ENCODE peak calls at places on chromosome 7, in eight cellular contexts. One of them, this sample, is unnamed. For H3K4me1 and H3K9me3, the result is how much of the 10 kb centered on the place peaks cover.

GRCh38 chr7:107441576-107442422 is 28.1 kb upstream of the GPR22 start:
- DNase-seq in neural progenitor cell: no peak
- DNase-seq in adipocyte: no peak
- DNase-seq in CD4-positive, CD25-positive, alpha-beta regulatory T cell: no peak
- DNase-seq in tibial artery: no peak
- DNase-seq in psoas muscle: no peak
- DNase-seq in esophagus squamous epithelium: no peak
- DNase-seq in body of pancreas: no peak
- DNase-seq in this sample: no peak

GRCh38 chr7:23590529-23590928 is 6.7 kb upstream of the CCDC126 start:
- DNase-seq in neural progenitor cell: no peak
- DNase-seq in adipocyte: no peak
- DNase-seq in CD4-positive, CD25-positive, alpha-beta regulatory T cell: no peak
- DNase-seq in tibial artery: no peak
- DNase-seq in psoas muscle: no peak
- DNase-seq in esophagus squamous epithelium: no peak
- DNase-seq in body of pancreas: no peak
- DNase-seq in this sample: no peak

GRCh38 chr7:156402255-156402654 is 238.3 kb upstream of the RNF32 start:
- DNase-seq in neural progenitor cell: no peak
- DNase-seq in adipocyte: no peak
- DNase-seq in CD4-positive, CD25-positive, alpha-beta regulatory T cell: no peak
- DNase-seq in tibial artery: no peak
- DNase-seq in psoas muscle: no peak
- DNase-seq in esophagus squamous epithelium: no peak
- DNase-seq in body of pancreas: no peak
- DNase-seq in this sample: no peak

GRCh38 chr7:110839866-110840265 is 251.1 kb upstream of the LRRN3 start:
- DNase-seq in neural progenitor cell: peak
- DNase-seq in adipocyte: peak
- DNase-seq in CD4-positive, CD25-positive, alpha-beta regulatory T cell: no peak
- DNase-seq in tibial artery: no peak
- DNase-seq in psoas muscle: no peak
- DNase-seq in esophagus squamous epithelium: no peak
- DNase-seq in body of pancreas: peak
- DNase-seq in this sample: peak

GRCh38 chr7:140230517-140230861 is 53.7 kb upstream of the KDM7A start:
- DNase-seq in neural progenitor cell: peak
- DNase-seq in adipocyte: peak
- DNase-seq in CD4-positive, CD25-positive, alpha-beta regulatory T cell: peak
- DNase-seq in tibial artery: no peak
- DNase-seq in psoas muscle: peak
- DNase-seq in esophagus squamous epithelium: peak
- DNase-seq in body of pancreas: peak
- DNase-seq in this sample: peak

GRCh38 chr7:44288811-44289340 is 36.5 kb downstream of the CAMK2B start:
- DNase-seq in neural progenitor cell: no peak
- DNase-seq in adipocyte: no peak
- DNase-seq in CD4-positive, CD25-positive, alpha-beta regulatory T cell: no peak
- DNase-seq in tibial artery: peak
- DNase-seq in psoas muscle: no peak
- DNase-seq in esophagus squamous epithelium: no peak
- DNase-seq in body of pancreas: peak
- DNase-seq in this sample: peak

GRCh38 chr7:45233249-45233775 is 75.7 kb downstream of the RAMP3 start:
- DNase-seq in neural progenitor cell: no peak
- DNase-seq in adipocyte: no peak
- DNase-seq in CD4-positive, CD25-positive, alpha-beta regulatory T cell: no peak
- DNase-seq in tibial artery: no peak
- DNase-seq in psoas muscle: no peak
- DNase-seq in esophagus squamous epithelium: no peak
- DNase-seq in body of pancreas: no peak
- DNase-seq in this sample: no peak

GRCh38 chr7:24477807-24478655 is 95.2 kb upstream of the PALS2 start:
- DNase-seq in neural progenitor cell: peak
- DNase-seq in adipocyte: peak
- DNase-seq in CD4-positive, CD25-positive, alpha-beta regulatory T cell: no peak
- DNase-seq in tibial artery: peak
- DNase-seq in psoas muscle: peak
- DNase-seq in esophagus squamous epithelium: no peak
- DNase-seq in body of pancreas: peak
- DNase-seq in this sample: peak

GRCh38 chr7:117066668-117067067 is 113.4 kb downstream of the ST7 start:
- DNase-seq in neural progenitor cell: no peak
- DNase-seq in adipocyte: no peak
- DNase-seq in CD4-positive, CD25-positive, alpha-beta regulatory T cell: no peak
- DNase-seq in tibial artery: no peak
- DNase-seq in psoas muscle: no peak
- DNase-seq in esophagus squamous epithelium: no peak
- DNase-seq in body of pancreas: no peak
- DNase-seq in this sample: no peak

GRCh38 chr7:146514304-146514703 is 397.7 kb downstream of the CNTNAP2 start:
- DNase-seq in neural progenitor cell: no peak
- DNase-seq in adipocyte: no peak
- DNase-seq in CD4-positive, CD25-positive, alpha-beta regulatory T cell: no peak
- DNase-seq in tibial artery: no peak
- DNase-seq in psoas muscle: no peak
- DNase-seq in esophagus squamous epithelium: no peak
- DNase-seq in body of pancreas: no peak
- DNase-seq in this sample: no peak

GRCh38 chr7:143960813-143961610 is 6.4 kb downstream of the OR2F1 start:
- DNase-seq in neural progenitor cell: no peak
- DNase-seq in adipocyte: no peak
- DNase-seq in CD4-positive, CD25-positive, alpha-beta regulatory T cell: no peak
- DNase-seq in tibial artery: no peak
- DNase-seq in psoas muscle: no peak
- DNase-seq in esophagus squamous epithelium: no peak
- DNase-seq in body of pancreas: no peak
- DNase-seq in this sample: no peak

GRCh38 chr7:75072978-75073282 is 672 bp downstream of the RCC1L start:
- DNase-seq in neural progenitor cell: no peak
- DNase-seq in adipocyte: peak
- DNase-seq in CD4-positive, CD25-positive, alpha-beta regulatory T cell: no peak
- DNase-seq in tibial artery: no peak
- DNase-seq in psoas muscle: no peak
- DNase-seq in esophagus squamous epithelium: no peak
- DNase-seq in body of pancreas: no peak
- DNase-seq in this sample: no peak

GRCh38 chr7:129875745-129876411 is 76.9 kb downstream of the UBE2H start:
- DNase-seq in neural progenitor cell: no peak
- DNase-seq in adipocyte: peak
- DNase-seq in CD4-positive, CD25-positive, alpha-beta regulatory T cell: no peak
- DNase-seq in tibial artery: no peak
- DNase-seq in psoas muscle: no peak
- DNase-seq in esophagus squamous epithelium: no peak
- DNase-seq in body of pancreas: no peak
- DNase-seq in this sample: no peak

GRCh38 chr7:5423272-5423843 is at the start of gene TNRC18:
- DNase-seq in neural progenitor cell: no peak
- DNase-seq in adipocyte: no peak
- DNase-seq in CD4-positive, CD25-positive, alpha-beta regulatory T cell: no peak
- DNase-seq in tibial artery: peak
- DNase-seq in psoas muscle: peak
- DNase-seq in esophagus squamous epithelium: no peak
- DNase-seq in body of pancreas: no peak
- DNase-seq in this sample: no peak

GRCh38 chr7:49774459-49775064 is 1.1 kb downstream of the VWC2 start:
- DNase-seq in neural progenitor cell: peak
- DNase-seq in adipocyte: no peak
- DNase-seq in CD4-positive, CD25-positive, alpha-beta regulatory T cell: no peak
- DNase-seq in tibial artery: no peak
- DNase-seq in psoas muscle: no peak
- DNase-seq in esophagus squamous epithelium: no peak
- DNase-seq in body of pancreas: peak
- DNase-seq in this sample: no peak

GRCh38 chr7:65225422-65226006 is 148.1 kb upstream of the ZNF92 start:
- DNase-seq in neural progenitor cell: no peak
- DNase-seq in adipocyte: no peak
- DNase-seq in CD4-positive, CD25-positive, alpha-beta regulatory T cell: no peak
- DNase-seq in tibial artery: no peak
- DNase-seq in psoas muscle: no peak
- DNase-seq in esophagus squamous epithelium: no peak
- DNase-seq in body of pancreas: no peak
- DNase-seq in this sample: no peak

GRCh38 chr7:82430518-82431465 is 12.8 kb downstream of the CACNA2D1 start:
- DNase-seq in neural progenitor cell: no peak
- DNase-seq in adipocyte: peak
- DNase-seq in CD4-positive, CD25-positive, alpha-beta regulatory T cell: no peak
- DNase-seq in tibial artery: no peak
- DNase-seq in psoas muscle: no peak
- DNase-seq in esophagus squamous epithelium: no peak
- DNase-seq in body of pancreas: no peak
- DNase-seq in this sample: peak

GRCh38 chr7:11951909-11952308 is 119.9 kb upstream of the THSD7A start:
- DNase-seq in neural progenitor cell: no peak
- DNase-seq in adipocyte: no peak
- DNase-seq in CD4-positive, CD25-positive, alpha-beta regulatory T cell: no peak
- DNase-seq in tibial artery: no peak
- DNase-seq in psoas muscle: no peak
- DNase-seq in esophagus squamous epithelium: no peak
- DNase-seq in body of pancreas: no peak
- DNase-seq in this sample: no peak

GRCh38 chr7:24337180-24337579 is 53.2 kb downstream of the NPY start:
- DNase-seq in neural progenitor cell: peak
- DNase-seq in adipocyte: no peak
- DNase-seq in CD4-positive, CD25-positive, alpha-beta regulatory T cell: no peak
- DNase-seq in tibial artery: no peak
- DNase-seq in psoas muscle: no peak
- DNase-seq in esophagus squamous epithelium: no peak
- DNase-seq in body of pancreas: no peak
- DNase-seq in this sample: peak

GRCh38 chr7:1705856-1706255 is 35.8 kb downstream of the ELFN1 start:
- DNase-seq in neural progenitor cell: no peak
- DNase-seq in adipocyte: no peak
- DNase-seq in CD4-positive, CD25-positive, alpha-beta regulatory T cell: no peak
- DNase-seq in tibial artery: no peak
- DNase-seq in psoas muscle: no peak
- DNase-seq in esophagus squamous epithelium: no peak
- DNase-seq in body of pancreas: no peak
- DNase-seq in this sample: no peak

GRCh38 chr7:98034044-98035035 is 44.3 kb upstream of the OCM2 start:
- DNase-seq in neural progenitor cell: no peak
- DNase-seq in adipocyte: peak
- DNase-seq in CD4-positive, CD25-positive, alpha-beta regulatory T cell: no peak
- DNase-seq in tibial artery: no peak
- DNase-seq in psoas muscle: no peak
- DNase-seq in esophagus squamous epithelium: no peak
- DNase-seq in body of pancreas: no peak
- DNase-seq in this sample: no peak

GRCh38 chr7:18174996-18175395 is 147.3 kb upstream of the PRPS1L1 start:
- DNase-seq in neural progenitor cell: no peak
- DNase-seq in adipocyte: no peak
- DNase-seq in CD4-positive, CD25-positive, alpha-beta regulatory T cell: no peak
- DNase-seq in tibial artery: no peak
- DNase-seq in psoas muscle: no peak
- DNase-seq in esophagus squamous epithelium: no peak
- DNase-seq in body of pancreas: no peak
- DNase-seq in this sample: no peak

DNA sequence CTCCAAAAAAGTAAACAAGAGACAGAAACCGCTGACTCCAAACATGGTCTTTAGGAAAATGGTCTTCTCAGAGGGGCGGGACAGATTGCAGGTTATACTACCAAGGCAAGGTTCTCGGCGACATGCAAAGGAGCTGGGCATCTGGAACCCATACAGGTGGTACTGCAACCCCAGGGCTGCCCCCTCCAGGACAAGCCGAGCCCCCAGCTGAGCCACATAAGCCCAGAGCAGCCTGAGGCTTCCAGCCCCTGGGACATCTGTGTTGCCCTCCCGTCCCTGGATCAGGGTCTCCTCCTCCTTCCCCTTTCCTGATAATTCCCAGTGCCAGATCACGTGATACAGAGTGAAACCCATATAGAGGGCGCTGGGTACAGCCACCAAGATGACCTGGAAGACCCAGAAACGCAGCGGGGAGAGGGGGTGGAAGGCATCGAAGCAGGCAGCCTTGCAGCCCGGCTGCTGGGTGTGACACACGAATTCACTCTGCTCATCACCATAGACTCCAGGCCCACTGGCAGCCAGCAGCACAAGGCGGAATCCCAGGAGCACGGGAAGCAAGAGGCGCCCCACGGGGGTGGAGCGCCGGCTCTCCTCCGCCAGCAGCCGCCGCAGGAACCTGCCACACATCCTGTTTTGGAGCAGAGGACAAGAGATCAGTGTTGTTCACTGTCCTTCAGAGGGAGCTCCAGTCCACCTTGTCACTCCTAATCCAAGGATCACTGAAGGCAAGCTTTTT is at the start of gene GJC3:
- DNase-seq in neural progenitor cell: peak
- DNase-seq in adipocyte: peak
- DNase-seq in CD4-positive, CD25-positive, alpha-beta regulatory T cell: peak
- DNase-seq in tibial artery: no peak
- DNase-seq in psoas muscle: peak
- DNase-seq in esophagus squamous epithelium: no peak
- DNase-seq in body of pancreas: peak
- DNase-seq in this sample: peak
- H3K4me3 ChIP-seq in neural progenitor cell: peak
- H3K4me3 ChIP-seq in adipocyte: peak
- H3K4me3 ChIP-seq in CD4-positive, CD25-positive, alpha-beta regulatory T cell: peak
- H3K4me3 ChIP-seq in tibial artery: no peak
- H3K4me3 ChIP-seq in psoas muscle: peak
- H3K4me3 ChIP-seq in esophagus squamous epithelium: peak
- H3K4me3 ChIP-seq in body of pancreas: no peak
- H3K4me3 ChIP-seq in this sample: peak

DNA sequence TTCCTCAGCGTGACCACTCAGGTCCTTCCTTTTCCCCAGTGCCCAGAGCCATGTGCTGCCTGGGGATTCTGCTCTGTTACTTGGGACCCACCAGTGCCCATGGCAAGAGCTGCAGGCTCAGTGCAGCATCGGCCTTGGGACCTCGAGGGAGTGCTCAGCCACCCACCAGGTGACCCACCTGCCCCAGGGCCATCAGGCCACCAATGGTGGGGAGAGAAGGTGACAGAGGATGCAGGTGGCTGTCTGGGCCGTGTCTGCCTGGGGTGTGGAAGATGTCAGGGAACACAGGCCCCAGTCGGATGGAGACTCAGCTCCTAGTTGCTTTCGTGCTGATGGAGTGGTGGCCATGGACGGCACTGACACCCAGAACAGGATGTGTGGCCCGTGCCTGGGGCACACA is 104.7 kb upstream of the FAM20C start:
- DNase-seq in neural progenitor cell: peak
- DNase-seq in adipocyte: no peak
- DNase-seq in CD4-positive, CD25-positive, alpha-beta regulatory T cell: no peak
- DNase-seq in tibial artery: no peak
- DNase-seq in psoas muscle: no peak
- DNase-seq in esophagus squamous epithelium: no peak
- DNase-seq in body of pancreas: no peak
- DNase-seq in this sample: no peak
- H3K4me1 ChIP-seq in neural progenitor cell: under half
- H3K4me1 ChIP-seq in adipocyte: under half
- H3K4me1 ChIP-seq in CD4-positive, CD25-positive, alpha-beta regulatory T cell: under half
- H3K4me1 ChIP-seq in tibial artery: under half
- H3K4me1 ChIP-seq in psoas muscle: under half
- H3K4me1 ChIP-seq in esophagus squamous epithelium: under half
- H3K4me1 ChIP-seq in body of pancreas: under half
- H3K4me1 ChIP-seq in this sample: under half

GRCh38 chr7:57424515-57425238 is 25.3 kb upstream of the ZNF716 start:
- DNase-seq in neural progenitor cell: no peak
- DNase-seq in adipocyte: no peak
- DNase-seq in CD4-positive, CD25-positive, alpha-beta regulatory T cell: no peak
- DNase-seq in tibial artery: no peak
- DNase-seq in psoas muscle: no peak
- DNase-seq in esophagus squamous epithelium: no peak
- DNase-seq in body of pancreas: no peak
- DNase-seq in this sample: no peak
- H3K9me3 ChIP-seq in neural progenitor cell: under half
- H3K9me3 ChIP-seq in adipocyte: under half
- H3K9me3 ChIP-seq in CD4-positive, CD25-positive, alpha-beta regulatory T cell: under half
- H3K9me3 ChIP-seq in tibial artery: under half
- H3K9me3 ChIP-seq in psoas muscle: under half
- H3K9me3 ChIP-seq in esophagus squamous epithelium: under half
- H3K9me3 ChIP-seq in body of pancreas: under half
- H3K9me3 ChIP-seq in this sample: under half

GRCh38 chr7:47581442-47581820 is 480 bp downstream of the TNS3 start:
- DNase-seq in neural progenitor cell: peak
- DNase-seq in adipocyte: peak
- DNase-seq in CD4-positive, CD25-positive, alpha-beta regulatory T cell: no peak
- DNase-seq in tibial artery: no peak
- DNase-seq in psoas muscle: no peak
- DNase-seq in esophagus squamous epithelium: no peak
- DNase-seq in body of pancreas: peak
- DNase-seq in this sample: peak
- H3K4me3 ChIP-seq in neural progenitor cell: peak
- H3K4me3 ChIP-seq in adipocyte: peak
- H3K4me3 ChIP-seq in CD4-positive, CD25-positive, alpha-beta regulatory T cell: no peak
- H3K4me3 ChIP-seq in tibial artery: peak
- H3K4me3 ChIP-seq in psoas muscle: peak
- H3K4me3 ChIP-seq in esophagus squamous epithelium: peak
- H3K4me3 ChIP-seq in body of pancreas: peak
- H3K4me3 ChIP-seq in this sample: peak